ENCODE peak calls at places on chromosomes 7 and 10, in four cellular contexts. O, S, X and L are unnamed samples.

GRCh38 chr10:117075064-117075463 is 63.0 kb downstream of the VAX1 start:
- DNase-seq in O (peak), X (no peak), S (no peak), L (no peak)

GRCh38 chr7:101739757-101740398 is 77.5 kb upstream of the CUX1 start:
- DNase-seq in O (no peak), X (no peak), S (no peak), L (no peak)

GRCh38 chr7:7481801-7482200 is 53.9 kb downstream of the COL28A1 start:
- DNase-seq in X (no peak), S (no peak), O (no peak), L (no peak)

GRCh38 chr10:75803816-75804576 is 372.6 kb downstream of the LRMDA start:
- DNase-seq in S (peak), X (no peak), O (no peak), L (peak)

GRCh38 chr7:158541330-158542010 is 46.2 kb downstream of the PTPRN2 start:
- DNase-seq in X (no peak), O (no peak), S (peak), L (no peak)

GRCh38 chr10:44261296-44261695 is 123.6 kb downstream of the CXCL12 start:
- DNase-seq in S (no peak), O (no peak), X (no peak), L (no peak)

GRCh38 chr10:27207350-27207749 is 33.2 kb downstream of the ACBD5 start:
- DNase-seq in X (no peak), S (no peak), O (peak), L (no peak)

GRCh38 chr7:95511716-95512260 is 26.0 kb downstream of the ASB4 start:
- DNase-seq in X (peak), O (peak), S (peak), L (peak)

GRCh38 chr10:100101526-100102076 is 19.9 kb upstream of the CPN1 start:
- DNase-seq in O (peak), X (no peak), S (no peak), L (no peak)

GRCh38 chr7:46672861-46673260 is 751.8 kb upstream of the IGFBP3 start:
- DNase-seq in S (no peak), O (no peak), X (no peak), L (no peak)

GRCh38 chr10:96017227-96017687 is 26.1 kb upstream of the CCNJ start:
- DNase-seq in O (peak), S (no peak), X (no peak), L (peak)

GRCh38 chr10:67433276-67433675 is 262.7 kb downstream of the CTNNA3 start:
- DNase-seq in X (no peak), O (no peak), S (no peak), L (no peak)